ENCODE peak calls at places on chromosomes 4 and X, in eight cellular contexts. One of them, this sample, is unnamed.

GRCh38 chr4:87843936-87844335 is 11.2 kb downstream of the MEPE start:
- DNase-seq in OCI-LY7: no peak
- DNase-seq in mucosa of descending colon: no peak
- DNase-seq in fibroblast of pulmonary artery: peak
- DNase-seq in H9: no peak
- DNase-seq in MM.1S: peak
- DNase-seq in astrocyte of the cerebellum: no peak
- DNase-seq in fibroblast of lung: peak
- DNase-seq in this sample: no peak

GRCh38 chrX:140050906-140051305 is 85.6 kb upstream of the CXorf66 start:
- DNase-seq in OCI-LY7: no peak
- DNase-seq in mucosa of descending colon: no peak
- DNase-seq in fibroblast of pulmonary artery: peak
- DNase-seq in H9: no peak
- DNase-seq in MM.1S: peak
- DNase-seq in astrocyte of the cerebellum: no peak
- DNase-seq in fibroblast of lung: peak
- DNase-seq in this sample: no peak

GRCh38 chr4:23938796-23939195 is 48.9 kb upstream of the PPARGC1A start:
- DNase-seq in OCI-LY7: no peak
- DNase-seq in mucosa of descending colon: no peak
- DNase-seq in fibroblast of pulmonary artery: no peak
- DNase-seq in H9: no peak
- DNase-seq in MM.1S: no peak
- DNase-seq in astrocyte of the cerebellum: no peak
- DNase-seq in fibroblast of lung: no peak
- DNase-seq in this sample: no peak

GRCh38 chr4:156766846-156767245 is 204.8 kb downstream of the PDGFC start:
- DNase-seq in OCI-LY7: no peak
- DNase-seq in mucosa of descending colon: no peak
- DNase-seq in fibroblast of pulmonary artery: no peak
- DNase-seq in H9: no peak
- DNase-seq in MM.1S: no peak
- DNase-seq in astrocyte of the cerebellum: no peak
- DNase-seq in fibroblast of lung: peak
- DNase-seq in this sample: no peak

GRCh38 chrX:14352511-14352910 is 176.8 kb upstream of the GLRA2 start:
- DNase-seq in OCI-LY7: no peak
- DNase-seq in mucosa of descending colon: no peak
- DNase-seq in fibroblast of pulmonary artery: no peak
- DNase-seq in H9: no peak
- DNase-seq in MM.1S: no peak
- DNase-seq in astrocyte of the cerebellum: no peak
- DNase-seq in fibroblast of lung: no peak
- DNase-seq in this sample: no peak

GRCh38 chr4:74446896-74447295 is 2.0 kb downstream of the AREG start:
- DNase-seq in OCI-LY7: no peak
- DNase-seq in mucosa of descending colon: no peak
- DNase-seq in fibroblast of pulmonary artery: peak
- DNase-seq in H9: no peak
- DNase-seq in MM.1S: no peak
- DNase-seq in astrocyte of the cerebellum: no peak
- DNase-seq in fibroblast of lung: no peak
- DNase-seq in this sample: no peak

GRCh38 chr4:101356928-101357327 is 9.6 kb upstream of the PPP3CA start:
- DNase-seq in OCI-LY7: no peak
- DNase-seq in mucosa of descending colon: no peak
- DNase-seq in fibroblast of pulmonary artery: peak
- DNase-seq in H9: no peak
- DNase-seq in MM.1S: peak
- DNase-seq in astrocyte of the cerebellum: peak
- DNase-seq in fibroblast of lung: peak
- DNase-seq in this sample: no peak

GRCh38 chrX:154717824-154718223 is 33.1 kb downstream of the GAB3 start:
- DNase-seq in OCI-LY7: peak
- DNase-seq in mucosa of descending colon: no peak
- DNase-seq in fibroblast of pulmonary artery: peak
- DNase-seq in H9: no peak
- DNase-seq in MM.1S: no peak
- DNase-seq in astrocyte of the cerebellum: peak
- DNase-seq in fibroblast of lung: peak
- DNase-seq in this sample: no peak

GRCh38 chrX:49876750-49877149 is 2.5 kb upstream of the USP27X start:
- DNase-seq in OCI-LY7: peak
- DNase-seq in mucosa of descending colon: no peak
- DNase-seq in fibroblast of pulmonary artery: peak
- DNase-seq in H9: no peak
- DNase-seq in MM.1S: peak
- DNase-seq in astrocyte of the cerebellum: no peak
- DNase-seq in fibroblast of lung: peak
- DNase-seq in this sample: no peak
- TF ChIP-seq CTCF in OCI-LY7: peak
- TF ChIP-seq CTCF in mucosa of descending colon: no peak
- TF ChIP-seq CTCF in fibroblast of pulmonary artery: peak
- TF ChIP-seq CTCF in H9: peak
- TF ChIP-seq CTCF in MM.1S: peak
- TF ChIP-seq CTCF in astrocyte of the cerebellum: peak
- TF ChIP-seq CTCF in fibroblast of lung: peak
- TF ChIP-seq CTCF in this sample: peak

GRCh38 chr4:173317003-173317402 is 17.2 kb downstream of the HMGB2 start:
- DNase-seq in OCI-LY7: peak
- DNase-seq in mucosa of descending colon: no peak
- DNase-seq in fibroblast of pulmonary artery: no peak
- DNase-seq in H9: peak
- DNase-seq in MM.1S: no peak
- DNase-seq in astrocyte of the cerebellum: no peak
- DNase-seq in fibroblast of lung: no peak
- DNase-seq in this sample: no peak
- TF ChIP-seq CTCF in OCI-LY7: peak
- TF ChIP-seq CTCF in mucosa of descending colon: no peak
- TF ChIP-seq CTCF in fibroblast of pulmonary artery: peak
- TF ChIP-seq CTCF in H9: peak
- TF ChIP-seq CTCF in MM.1S: peak
- TF ChIP-seq CTCF in astrocyte of the cerebellum: peak
- TF ChIP-seq CTCF in fibroblast of lung: peak
- TF ChIP-seq CTCF in this sample: no peak

GRCh38 chrX:53642326-53642725 is 44.2 kb downstream of the HUWE1 start:
- DNase-seq in OCI-LY7: no peak
- DNase-seq in mucosa of descending colon: no peak
- DNase-seq in fibroblast of pulmonary artery: no peak
- DNase-seq in H9: no peak
- DNase-seq in MM.1S: no peak
- DNase-seq in astrocyte of the cerebellum: no peak
- DNase-seq in fibroblast of lung: peak
- DNase-seq in this sample: no peak
- TF ChIP-seq CTCF in OCI-LY7: no peak
- TF ChIP-seq CTCF in mucosa of descending colon: no peak
- TF ChIP-seq CTCF in fibroblast of pulmonary artery: no peak
- TF ChIP-seq CTCF in H9: no peak
- TF ChIP-seq CTCF in MM.1S: no peak
- TF ChIP-seq CTCF in astrocyte of the cerebellum: no peak
- TF ChIP-seq CTCF in fibroblast of lung: no peak
- TF ChIP-seq CTCF in this sample: no peak

DNA sequence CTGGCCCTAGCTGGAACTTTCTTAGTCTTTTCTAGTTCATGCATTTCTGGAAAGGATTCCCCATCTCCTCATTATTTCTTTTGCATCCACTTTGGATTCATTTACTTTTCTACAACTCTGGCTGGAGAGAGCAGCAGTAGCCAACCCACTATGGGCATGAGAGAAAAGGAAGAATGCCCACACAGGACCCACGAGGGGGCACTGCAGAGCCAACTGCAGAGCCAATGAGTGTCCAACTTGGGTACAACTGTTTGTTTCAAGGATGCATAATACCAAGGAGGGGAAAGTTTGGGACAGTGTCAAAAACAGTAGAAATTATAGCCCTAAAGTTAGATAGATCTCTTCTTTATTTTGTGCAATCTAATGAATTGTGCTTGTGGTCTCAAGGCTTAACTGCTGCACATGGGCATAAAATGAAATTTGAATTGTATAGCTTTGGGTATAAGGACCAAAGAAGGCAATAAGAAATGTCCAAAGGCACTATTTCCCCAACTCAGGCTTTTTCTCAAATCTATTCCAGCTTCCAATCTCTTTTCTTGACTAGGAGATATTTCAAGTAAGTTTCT is 230.6 kb downstream of the NSUN7 start:
- DNase-seq in OCI-LY7: peak
- DNase-seq in mucosa of descending colon: no peak
- DNase-seq in fibroblast of pulmonary artery: peak
- DNase-seq in H9: no peak
- DNase-seq in MM.1S: peak
- DNase-seq in astrocyte of the cerebellum: no peak
- DNase-seq in fibroblast of lung: no peak
- DNase-seq in this sample: no peak
- TF ChIP-seq CTCF in OCI-LY7: peak
- TF ChIP-seq CTCF in mucosa of descending colon: no peak
- TF ChIP-seq CTCF in fibroblast of pulmonary artery: peak
- TF ChIP-seq CTCF in H9: peak
- TF ChIP-seq CTCF in MM.1S: peak
- TF ChIP-seq CTCF in astrocyte of the cerebellum: peak
- TF ChIP-seq CTCF in fibroblast of lung: peak
- TF ChIP-seq CTCF in this sample: no peak

GRCh38 chr4:84032372-84032771 is 466.7 kb downstream of the NKX6-1 start:
- DNase-seq in OCI-LY7: no peak
- DNase-seq in mucosa of descending colon: no peak
- DNase-seq in fibroblast of pulmonary artery: no peak
- DNase-seq in H9: no peak
- DNase-seq in MM.1S: peak
- DNase-seq in astrocyte of the cerebellum: no peak
- DNase-seq in fibroblast of lung: no peak
- DNase-seq in this sample: no peak

GRCh38 chr4:84031401-84031800 is 467.7 kb downstream of the NKX6-1 start:
- DNase-seq in OCI-LY7: no peak
- DNase-seq in mucosa of descending colon: no peak
- DNase-seq in fibroblast of pulmonary artery: no peak
- DNase-seq in H9: no peak
- DNase-seq in MM.1S: no peak
- DNase-seq in astrocyte of the cerebellum: no peak
- DNase-seq in fibroblast of lung: no peak
- DNase-seq in this sample: no peak

GRCh38 chr4:84024405-84024804 is 474.7 kb downstream of the NKX6-1 start:
- DNase-seq in OCI-LY7: no peak
- DNase-seq in mucosa of descending colon: no peak
- DNase-seq in fibroblast of pulmonary artery: no peak
- DNase-seq in H9: no peak
- DNase-seq in MM.1S: no peak
- DNase-seq in astrocyte of the cerebellum: no peak
- DNase-seq in fibroblast of lung: no peak
- DNase-seq in this sample: no peak

GRCh38 chr4:84028340-84028739 is 470.8 kb downstream of the NKX6-1 start:
- DNase-seq in OCI-LY7: no peak
- DNase-seq in mucosa of descending colon: no peak
- DNase-seq in fibroblast of pulmonary artery: no peak
- DNase-seq in H9: peak
- DNase-seq in MM.1S: no peak
- DNase-seq in astrocyte of the cerebellum: no peak
- DNase-seq in fibroblast of lung: no peak
- DNase-seq in this sample: no peak
- TF ChIP-seq CTCF in OCI-LY7: no peak
- TF ChIP-seq CTCF in mucosa of descending colon: no peak
- TF ChIP-seq CTCF in fibroblast of pulmonary artery: no peak
- TF ChIP-seq CTCF in H9: peak
- TF ChIP-seq CTCF in MM.1S: no peak
- TF ChIP-seq CTCF in astrocyte of the cerebellum: no peak
- TF ChIP-seq CTCF in fibroblast of lung: no peak
- TF ChIP-seq CTCF in this sample: no peak

GRCh38 chrX:72526534-72527508 is 45.8 kb downstream of the HDAC8 start:
- DNase-seq in OCI-LY7: no peak
- DNase-seq in mucosa of descending colon: no peak
- DNase-seq in fibroblast of pulmonary artery: peak
- DNase-seq in H9: no peak
- DNase-seq in MM.1S: no peak
- DNase-seq in astrocyte of the cerebellum: no peak
- DNase-seq in fibroblast of lung: no peak
- DNase-seq in this sample: no peak

GRCh38 chrX:72536542-72536941 is 36.1 kb downstream of the HDAC8 start:
- DNase-seq in OCI-LY7: no peak
- DNase-seq in mucosa of descending colon: no peak
- DNase-seq in fibroblast of pulmonary artery: no peak
- DNase-seq in H9: no peak
- DNase-seq in MM.1S: no peak
- DNase-seq in astrocyte of the cerebellum: no peak
- DNase-seq in fibroblast of lung: no peak
- DNase-seq in this sample: no peak

DNA sequence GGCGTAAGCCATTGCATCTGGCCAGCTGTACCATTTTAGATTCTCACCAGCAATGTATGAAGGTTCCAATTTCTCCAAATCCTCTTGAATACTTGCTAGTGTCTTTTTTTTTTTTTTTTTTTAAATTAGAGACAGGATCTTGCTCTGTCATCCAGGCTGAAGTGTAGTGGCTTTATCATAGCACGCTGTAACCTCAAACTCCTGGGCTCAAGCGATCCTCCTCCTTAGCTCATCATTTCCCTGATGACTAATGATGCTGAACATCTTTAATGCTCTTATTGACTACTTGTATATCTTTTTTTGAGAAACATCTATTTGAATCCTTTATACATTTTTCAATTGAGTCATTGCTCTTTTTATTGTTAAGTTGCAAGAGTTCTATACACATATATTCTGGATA is 40.3 kb downstream of the HDAC8 start:
- DNase-seq in OCI-LY7: no peak
- DNase-seq in mucosa of descending colon: no peak
- DNase-seq in fibroblast of pulmonary artery: no peak
- DNase-seq in H9: no peak
- DNase-seq in MM.1S: no peak
- DNase-seq in astrocyte of the cerebellum: no peak
- DNase-seq in fibroblast of lung: no peak
- DNase-seq in this sample: no peak
- TF ChIP-seq CTCF in OCI-LY7: no peak
- TF ChIP-seq CTCF in mucosa of descending colon: no peak
- TF ChIP-seq CTCF in fibroblast of pulmonary artery: no peak
- TF ChIP-seq CTCF in H9: no peak
- TF ChIP-seq CTCF in MM.1S: no peak
- TF ChIP-seq CTCF in astrocyte of the cerebellum: no peak
- TF ChIP-seq CTCF in fibroblast of lung: no peak
- TF ChIP-seq CTCF in this sample: no peak

GRCh38 chr4:84394386-84394785 is 104.7 kb downstream of the NKX6-1 start:
- DNase-seq in OCI-LY7: no peak
- DNase-seq in mucosa of descending colon: no peak
- DNase-seq in fibroblast of pulmonary artery: no peak
- DNase-seq in H9: no peak
- DNase-seq in MM.1S: no peak
- DNase-seq in astrocyte of the cerebellum: no peak
- DNase-seq in fibroblast of lung: no peak
- DNase-seq in this sample: no peak
- TF ChIP-seq CTCF in OCI-LY7: no peak
- TF ChIP-seq CTCF in mucosa of descending colon: no peak
- TF ChIP-seq CTCF in fibroblast of pulmonary artery: no peak
- TF ChIP-seq CTCF in H9: no peak
- TF ChIP-seq CTCF in MM.1S: no peak
- TF ChIP-seq CTCF in astrocyte of the cerebellum: no peak
- TF ChIP-seq CTCF in fibroblast of lung: no peak
- TF ChIP-seq CTCF in this sample: no peak